ENCODE peak calls at places on chromosomes 1 and 21, in seven cellular contexts. One of them, this sample, is unnamed.

GRCh38 chr1:32361674-32362473 is 411 bp downstream of the FAM229A start:
- DNase-seq in HCT116: no peak
- DNase-seq in fibroblast of villous mesenchyme: peak
- DNase-seq in CD8-positive, alpha-beta T cell: peak
- DNase-seq in AG09309: no peak
- DNase-seq in IMR-90: no peak
- DNase-seq in fibroblast of lung: peak
- DNase-seq in this sample: peak

GRCh38 chr1:11653616-11654570 is at the start of gene FBXO2:
- DNase-seq in AG09309: no peak
- DNase-seq in IMR-90: no peak
- DNase-seq in fibroblast of lung: peak
- DNase-seq in fibroblast of villous mesenchyme: peak
- DNase-seq in HCT116: peak
- DNase-seq in CD8-positive, alpha-beta T cell: no peak
- DNase-seq in this sample: no peak

GRCh38 chr1:179823693-179824092 is 53.9 kb downstream of the TOR1AIP2 start:
- DNase-seq in AG09309: no peak
- DNase-seq in HCT116: no peak
- DNase-seq in fibroblast of villous mesenchyme: no peak
- DNase-seq in IMR-90: no peak
- DNase-seq in CD8-positive, alpha-beta T cell: no peak
- DNase-seq in fibroblast of lung: no peak
- DNase-seq in this sample: no peak

GRCh38 chr1:9281071-9281827 is 11.4 kb upstream of the SPSB1 start:
- DNase-seq in AG09309: no peak
- DNase-seq in CD8-positive, alpha-beta T cell: no peak
- DNase-seq in HCT116: no peak
- DNase-seq in fibroblast of villous mesenchyme: peak
- DNase-seq in IMR-90: no peak
- DNase-seq in fibroblast of lung: peak
- DNase-seq in this sample: peak

GRCh38 chr1:10860682-10861081 is 64.2 kb upstream of the CASZ1 start:
- DNase-seq in IMR-90: no peak
- DNase-seq in fibroblast of lung: no peak
- DNase-seq in HCT116: no peak
- DNase-seq in AG09309: no peak
- DNase-seq in CD8-positive, alpha-beta T cell: no peak
- DNase-seq in fibroblast of villous mesenchyme: no peak
- DNase-seq in this sample: no peak

GRCh38 chr1:204072951-204073836 is at the start of gene SOX13:
- DNase-seq in IMR-90: peak
- DNase-seq in fibroblast of lung: peak
- DNase-seq in fibroblast of villous mesenchyme: peak
- DNase-seq in HCT116: peak
- DNase-seq in AG09309: peak
- DNase-seq in CD8-positive, alpha-beta T cell: no peak
- DNase-seq in this sample: peak

GRCh38 chr1:179087665-179088064 is 5.8 kb downstream of the TOR3A start:
- DNase-seq in fibroblast of villous mesenchyme: no peak
- DNase-seq in IMR-90: no peak
- DNase-seq in fibroblast of lung: no peak
- DNase-seq in CD8-positive, alpha-beta T cell: no peak
- DNase-seq in AG09309: no peak
- DNase-seq in HCT116: no peak
- DNase-seq in this sample: peak

GRCh38 chr1:223714849-223715709 is 2.7 kb downstream of the CAPN2 start:
- DNase-seq in HCT116: peak
- DNase-seq in IMR-90: peak
- DNase-seq in fibroblast of lung: peak
- DNase-seq in CD8-positive, alpha-beta T cell: no peak
- DNase-seq in AG09309: peak
- DNase-seq in fibroblast of villous mesenchyme: peak
- DNase-seq in this sample: peak

GRCh38 chr1:240099748-240100147 is 8.1 kb downstream of the FMN2 start:
- DNase-seq in fibroblast of lung: no peak
- DNase-seq in AG09309: no peak
- DNase-seq in IMR-90: no peak
- DNase-seq in CD8-positive, alpha-beta T cell: no peak
- DNase-seq in HCT116: no peak
- DNase-seq in fibroblast of villous mesenchyme: no peak
- DNase-seq in this sample: no peak

GRCh38 chr1:32342704-32343103 is 6.7 kb upstream of the MARCKSL1 start:
- DNase-seq in CD8-positive, alpha-beta T cell: no peak
- DNase-seq in fibroblast of lung: no peak
- DNase-seq in fibroblast of villous mesenchyme: no peak
- DNase-seq in AG09309: no peak
- DNase-seq in IMR-90: no peak
- DNase-seq in HCT116: no peak
- DNase-seq in this sample: no peak

GRCh38 chr1:2927995-2928732 is 93.1 kb upstream of the ACTRT2 start:
- DNase-seq in fibroblast of villous mesenchyme: no peak
- DNase-seq in HCT116: no peak
- DNase-seq in fibroblast of lung: no peak
- DNase-seq in AG09309: no peak
- DNase-seq in CD8-positive, alpha-beta T cell: no peak
- DNase-seq in IMR-90: no peak
- DNase-seq in this sample: no peak

GRCh38 chr1:97123717-97124446 is 402.3 kb downstream of the PTBP2 start:
- DNase-seq in fibroblast of villous mesenchyme: peak
- DNase-seq in AG09309: no peak
- DNase-seq in CD8-positive, alpha-beta T cell: no peak
- DNase-seq in IMR-90: no peak
- DNase-seq in fibroblast of lung: peak
- DNase-seq in HCT116: no peak
- DNase-seq in this sample: peak

GRCh38 chr1:75202751-75203150 is 68.6 kb downstream of the LHX8 start:
- DNase-seq in fibroblast of lung: no peak
- DNase-seq in IMR-90: no peak
- DNase-seq in AG09309: no peak
- DNase-seq in CD8-positive, alpha-beta T cell: no peak
- DNase-seq in HCT116: no peak
- DNase-seq in fibroblast of villous mesenchyme: no peak
- DNase-seq in this sample: no peak

GRCh38 chr1:50750021-50750619 is 209.9 kb downstream of the FAF1 start:
- DNase-seq in fibroblast of lung: peak
- DNase-seq in CD8-positive, alpha-beta T cell: no peak
- DNase-seq in IMR-90: peak
- DNase-seq in AG09309: no peak
- DNase-seq in HCT116: peak
- DNase-seq in fibroblast of villous mesenchyme: peak
- DNase-seq in this sample: peak

GRCh38 chr1:32622806-32623694 is 27.3 kb downstream of the ZBTB8OS start:
- DNase-seq in CD8-positive, alpha-beta T cell: no peak
- DNase-seq in AG09309: no peak
- DNase-seq in HCT116: no peak
- DNase-seq in fibroblast of villous mesenchyme: no peak
- DNase-seq in IMR-90: no peak
- DNase-seq in fibroblast of lung: no peak
- DNase-seq in this sample: no peak

GRCh38 chr1:94971491-94971924 is 44.6 kb upstream of the CNN3 start:
- DNase-seq in fibroblast of lung: peak
- DNase-seq in CD8-positive, alpha-beta T cell: no peak
- DNase-seq in AG09309: no peak
- DNase-seq in fibroblast of villous mesenchyme: peak
- DNase-seq in IMR-90: peak
- DNase-seq in HCT116: no peak
- DNase-seq in this sample: no peak

GRCh38 chr1:180842482-180842881 is 70.2 kb upstream of the KIAA1614 start:
- DNase-seq in CD8-positive, alpha-beta T cell: no peak
- DNase-seq in fibroblast of villous mesenchyme: no peak
- DNase-seq in AG09309: no peak
- DNase-seq in IMR-90: no peak
- DNase-seq in fibroblast of lung: peak
- DNase-seq in HCT116: no peak
- DNase-seq in this sample: no peak

GRCh38 chr1:19013826-19014548 is 57.5 kb upstream of the IFFO2 start:
- DNase-seq in HCT116: no peak
- DNase-seq in IMR-90: no peak
- DNase-seq in fibroblast of lung: no peak
- DNase-seq in AG09309: no peak
- DNase-seq in fibroblast of villous mesenchyme: no peak
- DNase-seq in CD8-positive, alpha-beta T cell: no peak
- DNase-seq in this sample: no peak

GRCh38 chr21:29117372-29117955 is 13.0 kb upstream of the MAP3K7CL start:
- DNase-seq in AG09309: no peak
- DNase-seq in IMR-90: no peak
- DNase-seq in HCT116: no peak
- DNase-seq in fibroblast of villous mesenchyme: no peak
- DNase-seq in fibroblast of lung: no peak
- DNase-seq in CD8-positive, alpha-beta T cell: no peak
- DNase-seq in this sample: no peak

GRCh38 chr1:8879348-8880067 is 1.0 kb upstream of the ENO1 start:
- DNase-seq in HCT116: no peak
- DNase-seq in AG09309: no peak
- DNase-seq in IMR-90: no peak
- DNase-seq in fibroblast of lung: no peak
- DNase-seq in CD8-positive, alpha-beta T cell: peak
- DNase-seq in fibroblast of villous mesenchyme: no peak
- DNase-seq in this sample: no peak

GRCh38 chr1:3403388-3404179 is 50.9 kb upstream of the ARHGEF16 start:
- DNase-seq in AG09309: no peak
- DNase-seq in CD8-positive, alpha-beta T cell: no peak
- DNase-seq in fibroblast of villous mesenchyme: no peak
- DNase-seq in IMR-90: no peak
- DNase-seq in HCT116: no peak
- DNase-seq in fibroblast of lung: no peak
- DNase-seq in this sample: no peak

DNA sequence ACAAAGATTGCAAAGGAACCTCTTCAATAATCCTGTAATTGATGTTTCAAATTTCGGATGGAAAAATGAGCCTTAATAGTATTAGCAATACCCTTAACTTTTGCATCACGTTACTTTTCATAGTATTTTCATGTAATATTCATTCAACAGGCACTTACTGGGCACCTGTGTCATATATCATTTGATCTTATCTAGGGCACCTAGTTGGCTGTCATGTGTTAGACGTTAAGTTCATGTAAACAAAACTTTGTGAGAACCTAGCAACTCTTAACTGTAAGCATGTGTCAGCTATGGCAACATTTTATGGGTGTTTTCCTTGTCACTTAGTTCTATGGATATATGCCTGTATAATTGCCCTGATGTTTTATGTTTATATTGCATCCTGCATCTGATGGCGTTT is 756 bp downstream of the LAMC2 start:
- DNase-seq in IMR-90: no peak
- DNase-seq in HCT116: no peak
- DNase-seq in fibroblast of lung: no peak
- DNase-seq in fibroblast of villous mesenchyme: no peak
- DNase-seq in CD8-positive, alpha-beta T cell: no peak
- DNase-seq in AG09309: no peak
- DNase-seq in this sample: no peak
- H3K4me3 ChIP-seq in IMR-90: no peak
- H3K4me3 ChIP-seq in HCT116: peak
- H3K4me3 ChIP-seq in fibroblast of lung: no peak
- H3K4me3 ChIP-seq in fibroblast of villous mesenchyme: no peak
- H3K4me3 ChIP-seq in CD8-positive, alpha-beta T cell: no peak
- H3K4me3 ChIP-seq in AG09309: no peak
- H3K4me3 ChIP-seq in this sample: no peak

DNA sequence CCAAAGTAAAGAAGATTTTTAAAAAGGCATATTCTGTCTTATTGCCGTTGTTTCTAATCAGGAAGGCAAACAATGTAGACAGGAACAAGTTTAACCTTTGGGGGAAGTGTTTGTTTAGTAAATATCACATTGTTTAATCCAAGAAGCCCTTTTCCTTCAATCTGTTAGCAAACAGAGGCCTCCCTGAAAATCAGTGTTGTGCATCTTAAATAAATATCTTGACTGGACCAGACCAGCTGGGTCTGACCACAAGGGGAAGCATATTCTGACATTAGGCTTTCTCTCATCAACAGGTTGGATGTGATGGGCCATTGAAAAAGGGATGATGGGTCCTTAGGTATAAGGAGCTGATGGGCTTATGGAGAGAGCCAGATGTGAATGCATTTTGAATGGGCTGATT is 81.8 kb upstream of the SGIP1 start:
- DNase-seq in fibroblast of villous mesenchyme: no peak
- DNase-seq in fibroblast of lung: no peak
- DNase-seq in AG09309: no peak
- DNase-seq in CD8-positive, alpha-beta T cell: no peak
- DNase-seq in HCT116: no peak
- DNase-seq in IMR-90: no peak
- DNase-seq in this sample: no peak
- TF ChIP-seq CTCF in fibroblast of villous mesenchyme: peak
- TF ChIP-seq CTCF in fibroblast of lung: peak
- TF ChIP-seq CTCF in AG09309: no peak
- TF ChIP-seq CTCF in CD8-positive, alpha-beta T cell: no peak
- TF ChIP-seq CTCF in HCT116: peak
- TF ChIP-seq CTCF in IMR-90: no peak
- TF ChIP-seq CTCF in this sample: peak

DNA sequence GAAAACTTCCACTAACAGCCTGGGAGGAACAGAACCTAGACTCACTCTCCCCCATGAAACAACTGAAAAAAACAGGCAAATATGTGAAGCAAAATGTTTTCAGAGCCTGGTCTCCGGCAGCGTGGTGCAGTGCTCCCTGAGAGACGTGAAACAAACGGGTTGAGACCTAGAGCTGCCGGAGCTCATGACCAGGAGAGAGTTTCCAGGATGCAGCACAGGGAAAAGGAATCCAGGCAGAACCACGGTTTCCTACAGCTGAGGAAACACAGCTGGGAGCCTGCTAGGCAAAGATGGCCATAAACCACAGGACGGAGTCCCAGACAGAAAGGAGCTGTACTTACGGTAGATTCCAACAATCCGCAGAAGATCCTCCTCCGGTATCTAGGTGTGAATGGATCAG is 20.2 kb upstream of the SLC19A1 start:
- DNase-seq in fibroblast of lung: peak
- DNase-seq in fibroblast of villous mesenchyme: no peak
- DNase-seq in IMR-90: peak
- DNase-seq in CD8-positive, alpha-beta T cell: no peak
- DNase-seq in AG09309: no peak
- DNase-seq in HCT116: no peak
- DNase-seq in this sample: peak
- H3K4me3 ChIP-seq in fibroblast of lung: no peak
- H3K4me3 ChIP-seq in fibroblast of villous mesenchyme: no peak
- H3K4me3 ChIP-seq in IMR-90: no peak
- H3K4me3 ChIP-seq in CD8-positive, alpha-beta T cell: no peak
- H3K4me3 ChIP-seq in AG09309: no peak
- H3K4me3 ChIP-seq in HCT116: no peak
- H3K4me3 ChIP-seq in this sample: no peak

DNA sequence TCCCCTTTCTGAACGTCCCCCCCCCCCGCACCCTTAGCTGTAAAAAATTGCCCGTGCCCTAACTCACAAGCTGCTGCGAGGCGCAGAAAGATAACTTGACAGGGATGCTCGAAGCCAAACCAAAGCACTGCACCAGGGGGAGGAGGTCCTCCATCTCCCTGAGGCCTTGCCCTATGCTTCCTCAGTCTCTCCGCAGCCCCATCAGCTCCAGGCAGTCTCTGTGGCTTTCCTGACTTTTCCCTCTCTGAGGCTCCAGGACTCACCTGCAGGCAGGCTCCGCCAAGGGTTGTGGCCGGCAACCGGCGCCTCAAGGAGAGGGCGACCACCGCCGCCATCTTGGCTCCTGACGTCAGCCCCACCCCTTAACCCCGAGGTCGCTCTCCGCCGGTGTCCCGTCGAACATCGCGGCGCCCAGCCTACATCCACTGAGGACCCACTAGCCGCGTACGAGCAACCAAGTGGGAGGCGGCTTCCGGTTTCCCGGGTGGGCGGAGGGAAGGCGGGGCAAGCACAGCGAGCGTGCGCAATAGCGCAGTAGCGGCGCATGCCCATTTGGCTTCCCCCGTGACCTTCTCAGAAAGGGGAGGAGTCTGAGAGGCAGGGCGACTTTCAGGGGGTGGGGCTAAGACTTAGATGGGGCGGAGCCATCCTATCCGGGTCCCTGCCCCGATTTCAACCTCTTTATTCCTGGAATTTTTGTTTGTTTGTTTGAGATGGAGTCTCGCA is at the start of gene SDHB:
- DNase-seq in CD8-positive, alpha-beta T cell: peak
- DNase-seq in fibroblast of villous mesenchyme: peak
- DNase-seq in fibroblast of lung: peak
- DNase-seq in IMR-90: peak
- DNase-seq in AG09309: peak
- DNase-seq in HCT116: peak
- DNase-seq in this sample: peak
- TF ChIP-seq CTCF in CD8-positive, alpha-beta T cell: no peak
- TF ChIP-seq CTCF in fibroblast of villous mesenchyme: no peak
- TF ChIP-seq CTCF in fibroblast of lung: no peak
- TF ChIP-seq CTCF in IMR-90: no peak
- TF ChIP-seq CTCF in AG09309: no peak
- TF ChIP-seq CTCF in HCT116: no peak
- TF ChIP-seq CTCF in this sample: no peak